ENCODE peak calls at places on chromosomes 5 and 9, in four cellular contexts. Z is PC-3, V is SK-N-SH, B is neural progenitor cell. E is an unnamed sample.
A peak's percentile ranks its signal among the peaks of the same experiment; 100 is the strongest.

GRCh38 chr9:96649620-96650323 is 5.3 kb downstream of the PRXL2C start:
- DNase-seq in Z (no peak), V (no peak), B (no peak), E (no peak)

GRCh38 chr9:95826183-95826838 is 49.2 kb upstream of the ERCC6L2 start:
- DNase-seq in Z (no peak), V (no peak), B (no peak), E (no peak)

GRCh38 chr5:68805427-68805826 is 288.4 kb upstream of the SLC30A5 start:
- DNase-seq in Z (no peak), V (no peak), B (no peak), E (no peak)

GRCh38 chr9:7536310-7536939 is 263.2 kb downstream of the DMAC1 start:
- DNase-seq in Z (peak; percentile 24), V (peak; percentile 45), B (peak; percentile 74), E (peak; percentile 18)

GRCh38 chr5:143479394-143479793 is 75.9 kb upstream of the NR3C1 start:
- DNase-seq in Z (peak; percentile 61), V (no peak), B (no peak), E (no peak)

GRCh38 chr5:133065482-133065881 is 13.7 kb downstream of the HSPA4 start:
- DNase-seq in Z (peak; percentile 42), V (no peak), B (no peak), E (no peak)

GRCh38 chr5:159022178-159022556 is 77.5 kb downstream of the EBF1 start:
- DNase-seq in Z (no peak), V (peak; percentile 70), B (peak; percentile 42), E (no peak)

GRCh38 chr5:91255396-91256141 is 127.5 kb downstream of the ARRDC3 start:
- DNase-seq in Z (no peak), V (no peak), B (no peak), E (no peak)

GRCh38 chr5:58094031-58094430 is 365.9 kb downstream of the PLK2 start:
- DNase-seq in Z (peak; percentile 95), V (no peak), B (no peak), E (no peak)

GRCh38 chr9:116274293-116274692 is 120.7 kb downstream of the PAPPA start:
- DNase-seq in Z (no peak), V (no peak), B (no peak), E (no peak)

GRCh38 chr9:18490591-18491370 is 16.8 kb downstream of the ADAMTSL1 start:
- DNase-seq in Z (peak; percentile 92), V (no peak), B (no peak), E (no peak)

GRCh38 chr5:2675548-2675947 is 75.9 kb downstream of the IRX2 start:
- DNase-seq in Z (no peak), V (no peak), B (no peak), E (no peak)

GRCh38 chr9:129486496-129487306 is 134.2 kb downstream of the C9orf50 start:
- DNase-seq in Z (no peak), V (peak; percentile 62), B (peak; percentile 29), E (no peak)

GRCh38 chr5:84494453-84494852 is 109.8 kb upstream of the EDIL3 start:
- DNase-seq in Z (peak; percentile 62), V (no peak), B (no peak), E (no peak)

GRCh38 chr5:59873113-59873512 is 20.4 kb downstream of the PDE4D start:
- DNase-seq in Z (no peak), V (no peak), B (no peak), E (no peak)

GRCh38 chr5:83925952-83926351 is 205.3 kb upstream of the HAPLN1 start:
- DNase-seq in Z (no peak), V (no peak), B (no peak), E (no peak)

GRCh38 chr5:76958976-76959767 is 6.3 kb downstream of the CRHBP start:
- DNase-seq in Z (peak; percentile 4), V (no peak), B (no peak), E (no peak)

GRCh38 chr9:36831381-36832231 is 202.5 kb downstream of the PAX5 start:
- DNase-seq in Z (no peak), V (no peak), B (no peak), E (no peak)

GRCh38 chr5:148458036-148458888 is 74.5 kb downstream of the FBXO38 start:
- DNase-seq in Z (no peak), V (no peak), B (no peak), E (no peak)

GRCh38 chr9:120186276-120186675 is 393.7 kb downstream of the CDK5RAP2 start:
- DNase-seq in Z (no peak), V (no peak), B (no peak), E (no peak)

DNA sequence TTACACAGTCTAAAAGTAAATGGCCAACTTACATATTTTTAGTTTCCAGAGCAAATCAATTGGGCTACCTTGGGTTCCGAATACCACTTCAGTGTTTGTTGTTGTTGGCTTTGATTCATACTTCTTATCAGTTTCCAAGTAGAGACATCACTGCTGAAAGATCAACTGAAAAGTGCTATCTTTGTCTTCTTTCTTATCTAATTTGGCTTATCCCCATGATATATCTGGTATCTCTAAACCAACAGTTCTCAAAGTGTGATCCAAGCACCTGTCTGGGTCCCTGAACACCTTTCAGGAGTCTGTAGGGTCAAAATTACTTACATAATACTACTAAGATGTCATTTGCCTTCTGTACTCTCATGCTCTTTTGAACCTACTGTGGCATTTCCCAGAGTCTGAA is 200.0 kb downstream of the PARP8 start:
- DNase-seq in Z (no peak), V (no peak), B (no peak), E (no peak)
- TF ChIP-seq EZH2phosphoT487 in Z (no peak), V (no peak), B (no peak), E (no peak)

GRCh38 chr5:154756203-154756870 is 1.2 kb downstream of the LARP1 start:
- DNase-seq in Z (no peak), V (peak; percentile 68), B (peak; percentile 54), E (no peak)

GRCh38 chr5:154757647-154758406 is 2.6 kb downstream of the LARP1 start:
- DNase-seq in Z (peak; percentile 73), V (no peak), B (peak; percentile 22), E (no peak)

GRCh38 chr5:154755361-154756202 is at the start of gene LARP1:
- DNase-seq in Z (no peak), V (peak; percentile 74), B (peak; percentile 70), E (no peak)

GRCh38 chr5:154758501-154758900 is 3.3 kb downstream of the LARP1 start:
- DNase-seq in Z (no peak), V (no peak), B (no peak), E (no peak)

DNA sequence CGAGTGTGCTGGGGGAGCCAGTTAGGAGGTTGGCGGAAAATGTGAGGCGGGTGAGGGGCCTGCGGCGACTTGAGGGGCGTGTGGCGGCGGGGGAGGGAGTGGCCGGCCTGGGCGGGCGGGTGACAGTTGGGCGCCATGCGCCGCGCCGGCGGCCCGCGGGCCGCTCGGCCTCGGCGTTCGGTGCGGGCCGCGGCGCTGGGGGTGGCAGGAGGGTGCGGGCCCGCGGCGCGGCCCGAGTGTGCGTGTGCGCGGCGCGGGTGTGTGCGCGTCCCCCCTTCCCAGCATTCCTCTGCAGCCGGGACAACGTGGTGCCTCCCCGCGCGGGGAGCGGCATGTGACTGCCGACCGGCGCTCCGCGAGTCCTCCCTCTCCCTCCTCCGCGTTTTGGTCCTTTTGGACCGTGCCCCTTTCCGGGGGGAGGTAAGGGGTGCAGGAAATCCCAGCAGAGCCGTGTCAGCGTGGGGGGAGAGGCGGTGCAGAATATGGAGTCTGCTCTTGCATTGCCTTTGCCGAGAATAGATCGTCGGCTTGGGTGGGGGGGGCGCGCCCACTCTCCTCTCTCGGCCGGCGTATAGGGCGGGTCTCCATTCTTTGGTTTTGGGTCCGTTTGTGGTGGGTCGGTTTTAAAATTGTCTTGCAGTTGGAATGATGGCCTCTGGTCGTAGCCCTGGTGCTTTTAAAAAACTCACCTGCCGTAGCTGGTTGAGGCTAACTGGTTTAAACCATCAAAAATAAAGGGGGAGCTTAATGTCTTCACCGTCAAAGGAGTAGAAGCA is 1.9 kb downstream of the LARP1 start:
- DNase-seq in Z (peak; percentile 6), V (peak; percentile 77), B (peak; percentile 71), E (no peak)
- TF ChIP-seq EZH2phosphoT487 in Z (no peak), V (no peak), B (no peak), E (no peak)

DNA sequence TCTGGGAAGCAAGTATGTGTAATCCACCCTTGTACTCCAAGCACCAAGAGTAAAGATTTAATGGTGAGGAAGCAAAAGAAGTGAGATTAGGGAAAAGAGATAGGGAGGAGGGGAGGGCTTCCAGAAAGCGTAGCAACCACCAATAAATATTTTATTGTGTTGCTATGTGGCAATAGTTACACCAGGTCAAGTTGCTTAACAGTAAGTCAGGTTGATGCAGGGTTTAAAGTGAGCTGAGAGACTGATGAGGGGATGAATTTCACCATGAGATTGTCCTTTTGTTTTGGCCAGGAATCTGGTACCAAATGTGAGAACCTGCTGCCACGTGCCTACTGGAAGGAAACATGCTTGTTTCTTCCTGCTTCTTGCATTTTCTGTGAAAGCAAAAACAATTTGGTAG is 62.7 kb downstream of the PCSK5 start:
- DNase-seq in Z (no peak), V (no peak), B (no peak), E (no peak)
- TF ChIP-seq EZH2phosphoT487 in Z (no peak), V (no peak), B (no peak), E (no peak)

GRCh38 chr5:139669681-139670368 is 21.7 kb downstream of the CXXC5 start:
- DNase-seq in Z (no peak), V (peak; percentile 86), B (no peak), E (no peak)
- TF ChIP-seq EZH2phosphoT487 in Z (no peak), V (no peak), B (no peak), E (no peak)

GRCh38 chr5:170270670-170271069 is 26.9 kb downstream of the LCP2 start:
- DNase-seq in Z (no peak), V (no peak), B (no peak), E (no peak)
- TF ChIP-seq EZH2phosphoT487 in Z (no peak), V (no peak), B (no peak), E (no peak)

GRCh38 chr5:172110260-172110815 is 77.7 kb downstream of the STK10 start:
- DNase-seq in Z (no peak), V (no peak), B (no peak), E (no peak)

GRCh38 chr5:172114875-172115422 is 73.1 kb downstream of the STK10 start:
- DNase-seq in Z (no peak), V (no peak), B (no peak), E (no peak)

GRCh38 chr5:172110921-172111873 is 76.8 kb downstream of the STK10 start:
- DNase-seq in Z (peak; percentile 39), V (peak; percentile 59), B (peak; percentile 28), E (no peak)

GRCh38 chr5:172115541-172115982 is 72.5 kb downstream of the STK10 start:
- DNase-seq in Z (peak; percentile 20), V (peak; percentile 64), B (no peak), E (no peak)

DNA sequence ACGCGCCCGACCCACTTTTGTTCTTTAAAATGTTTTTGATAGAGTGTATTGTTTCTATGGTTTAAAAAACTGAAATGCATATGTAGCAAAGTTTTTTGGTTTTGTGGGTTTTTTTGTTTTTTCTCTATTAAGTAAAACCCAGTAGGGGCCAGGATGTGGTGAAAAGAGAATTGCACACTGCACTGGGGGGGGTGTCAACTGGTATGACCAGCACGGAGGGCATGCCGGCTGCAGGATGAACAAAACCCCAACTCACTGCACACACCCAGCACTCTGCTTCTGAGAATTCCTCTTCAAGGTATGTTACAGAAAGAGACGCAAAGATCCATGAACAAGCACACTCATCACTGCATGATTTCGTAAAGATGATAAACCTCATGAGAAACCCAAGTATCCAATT is 75.0 kb downstream of the STK10 start:
- DNase-seq in Z (no peak), V (no peak), B (no peak), E (no peak)
- TF ChIP-seq EZH2phosphoT487 in Z (no peak), V (no peak), B (no peak), E (no peak)